ENCODE peak calls at places on chromosomes 11 and 22, in six cellular contexts. One of them, this sample, is unnamed. For H3K36me3, the result is how much of the 10 kb centered on the place peaks cover.

GRCh38 chr11:131025421-131026126 is 109.3 kb upstream of the SNX19 start:
- DNase-seq in OCI-LY7: no peak
- DNase-seq in A673: no peak
- DNase-seq in HCT116: no peak
- DNase-seq in H1: no peak
- DNase-seq in aorta: no peak
- DNase-seq in this sample: no peak

GRCh38 chr11:34232810-34233209 is 125.0 kb downstream of the ABTB2 start:
- DNase-seq in aorta: no peak
- DNase-seq in A673: no peak
- DNase-seq in H1: no peak
- DNase-seq in HCT116: no peak
- DNase-seq in OCI-LY7: no peak
- DNase-seq in this sample: no peak

GRCh38 chr11:129323896-129324522 is 51.6 kb upstream of the BARX2 start:
- DNase-seq in H1: peak
- DNase-seq in HCT116: no peak
- DNase-seq in OCI-LY7: no peak
- DNase-seq in A673: peak
- DNase-seq in aorta: no peak
- DNase-seq in this sample: peak

GRCh38 chr11:18144243-18144642 is 11.9 kb downstream of the MRGPRX3 start:
- DNase-seq in A673: no peak
- DNase-seq in H1: no peak
- DNase-seq in aorta: no peak
- DNase-seq in OCI-LY7: no peak
- DNase-seq in HCT116: no peak
- DNase-seq in this sample: no peak

GRCh38 chr11:57387284-57388030 is 3.0 kb downstream of the PRG2 start:
- DNase-seq in OCI-LY7: no peak
- DNase-seq in H1: no peak
- DNase-seq in HCT116: no peak
- DNase-seq in aorta: no peak
- DNase-seq in A673: peak
- DNase-seq in this sample: no peak

GRCh38 chr11:132962026-132962425 is 570.3 kb downstream of the OPCML start:
- DNase-seq in H1: no peak
- DNase-seq in A673: peak
- DNase-seq in OCI-LY7: no peak
- DNase-seq in aorta: no peak
- DNase-seq in HCT116: no peak
- DNase-seq in this sample: peak

GRCh38 chr22:48153726-48154125 is 1391.3 kb downstream of the TBC1D22A start:
- DNase-seq in A673: no peak
- DNase-seq in H1: no peak
- DNase-seq in OCI-LY7: no peak
- DNase-seq in aorta: peak
- DNase-seq in HCT116: no peak
- DNase-seq in this sample: no peak

GRCh38 chr22:22743128-22743760 is 98.8 kb downstream of the GGTLC2 start:
- DNase-seq in aorta: no peak
- DNase-seq in A673: no peak
- DNase-seq in H1: no peak
- DNase-seq in HCT116: no peak
- DNase-seq in OCI-LY7: no peak
- DNase-seq in this sample: no peak

GRCh38 chr11:20127671-20128527 is 32.4 kb downstream of the DBX1 start:
- DNase-seq in OCI-LY7: peak
- DNase-seq in aorta: peak
- DNase-seq in H1: peak
- DNase-seq in A673: peak
- DNase-seq in HCT116: peak
- DNase-seq in this sample: peak

GRCh38 chr11:85759915-85760314 is 51.0 kb downstream of the SYTL2 start:
- DNase-seq in OCI-LY7: no peak
- DNase-seq in H1: no peak
- DNase-seq in aorta: no peak
- DNase-seq in A673: no peak
- DNase-seq in HCT116: peak
- DNase-seq in this sample: no peak

GRCh38 chr11:132111781-132112380 is 741.5 kb downstream of the NTM start:
- DNase-seq in A673: no peak
- DNase-seq in aorta: no peak
- DNase-seq in H1: no peak
- DNase-seq in HCT116: no peak
- DNase-seq in OCI-LY7: no peak
- DNase-seq in this sample: no peak

GRCh38 chr22:50438305-50439275 is 36.2 kb downstream of the SBF1 start:
- DNase-seq in OCI-LY7: no peak
- DNase-seq in H1: no peak
- DNase-seq in A673: no peak
- DNase-seq in HCT116: no peak
- DNase-seq in aorta: no peak
- DNase-seq in this sample: no peak

GRCh38 chr11:128701086-128701485 is 7.2 kb downstream of the FLI1 start:
- DNase-seq in OCI-LY7: no peak
- DNase-seq in A673: peak
- DNase-seq in H1: no peak
- DNase-seq in HCT116: no peak
- DNase-seq in aorta: no peak
- DNase-seq in this sample: no peak

GRCh38 chr11:587978-588380 is 11.7 kb downstream of the PHRF1 start:
- DNase-seq in aorta: no peak
- DNase-seq in HCT116: no peak
- DNase-seq in A673: no peak
- DNase-seq in OCI-LY7: no peak
- DNase-seq in H1: no peak
- DNase-seq in this sample: no peak

GRCh38 chr22:44098966-44099530 is 74.9 kb downstream of the PARVB start:
- DNase-seq in H1: no peak
- DNase-seq in A673: no peak
- DNase-seq in OCI-LY7: no peak
- DNase-seq in aorta: peak
- DNase-seq in HCT116: no peak
- DNase-seq in this sample: no peak

GRCh38 chr11:100328626-100329340 is 358.3 kb upstream of the ARHGAP42 start:
- DNase-seq in H1: no peak
- DNase-seq in OCI-LY7: no peak
- DNase-seq in HCT116: no peak
- DNase-seq in A673: peak
- DNase-seq in aorta: no peak
- DNase-seq in this sample: no peak

GRCh38 chr11:95242202-95242989 is 11.4 kb upstream of the SESN3 start:
- DNase-seq in H1: no peak
- DNase-seq in HCT116: no peak
- DNase-seq in aorta: no peak
- DNase-seq in OCI-LY7: no peak
- DNase-seq in A673: no peak
- DNase-seq in this sample: no peak

GRCh38 chr22:39493759-39494158 is 8.3 kb upstream of the MIEF1 start:
- DNase-seq in aorta: no peak
- DNase-seq in A673: no peak
- DNase-seq in H1: no peak
- DNase-seq in OCI-LY7: no peak
- DNase-seq in HCT116: no peak
- DNase-seq in this sample: no peak

GRCh38 chr11:122168218-122168617 is 52.2 kb upstream of the BLID start:
- DNase-seq in H1: no peak
- DNase-seq in A673: no peak
- DNase-seq in HCT116: no peak
- DNase-seq in OCI-LY7: no peak
- DNase-seq in aorta: no peak
- DNase-seq in this sample: no peak

GRCh38 chr11:122172352-122173073 is 56.5 kb upstream of the BLID start:
- DNase-seq in A673: no peak
- DNase-seq in HCT116: no peak
- DNase-seq in aorta: no peak
- DNase-seq in H1: no peak
- DNase-seq in OCI-LY7: no peak
- DNase-seq in this sample: no peak

GRCh38 chr11:122173587-122173986 is 57.6 kb upstream of the BLID start:
- DNase-seq in HCT116: no peak
- DNase-seq in A673: no peak
- DNase-seq in H1: no peak
- DNase-seq in aorta: no peak
- DNase-seq in OCI-LY7: no peak
- DNase-seq in this sample: no peak

GRCh38 chr11:122173074-122173450 is 57.0 kb upstream of the BLID start:
- DNase-seq in aorta: no peak
- DNase-seq in OCI-LY7: no peak
- DNase-seq in HCT116: no peak
- DNase-seq in H1: no peak
- DNase-seq in A673: no peak
- DNase-seq in this sample: no peak

DNA sequence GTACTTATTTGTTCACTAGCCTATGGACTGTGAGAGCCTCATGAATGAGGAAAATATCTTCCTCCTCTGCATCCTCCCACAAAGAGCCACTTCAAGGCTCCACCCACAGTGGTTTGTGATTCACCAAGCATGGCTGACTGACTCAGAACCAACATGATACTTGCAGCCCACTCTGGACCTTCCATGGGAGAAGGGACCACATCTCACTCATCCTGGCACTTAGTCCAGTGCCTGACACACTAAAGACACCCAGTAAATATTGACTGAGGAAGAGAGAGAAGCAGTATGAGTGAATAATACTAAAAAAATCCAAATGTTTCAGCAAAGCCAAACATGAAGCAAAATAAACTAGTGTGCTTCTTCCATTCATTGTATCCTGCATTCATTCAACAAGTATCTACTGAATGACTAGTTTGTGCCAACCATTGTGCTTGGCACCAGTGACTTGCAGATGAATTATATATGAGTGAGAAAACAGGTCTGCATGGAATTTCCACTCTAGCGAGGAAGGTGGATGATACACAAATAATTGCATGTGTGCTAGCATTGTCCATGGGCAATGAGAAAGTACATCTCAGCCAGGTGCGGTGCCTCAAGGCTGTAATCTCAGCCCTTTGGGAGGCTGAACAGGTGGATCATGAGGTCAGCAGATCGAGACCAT is 54.9 kb upstream of the BLID start:
- DNase-seq in HCT116: peak
- DNase-seq in OCI-LY7: no peak
- DNase-seq in aorta: no peak
- DNase-seq in H1: no peak
- DNase-seq in A673: no peak
- DNase-seq in this sample: no peak
- H3K36me3 ChIP-seq in HCT116: under half
- H3K36me3 ChIP-seq in OCI-LY7: under half
- H3K36me3 ChIP-seq in aorta: under half
- H3K36me3 ChIP-seq in H1: under half
- H3K36me3 ChIP-seq in A673: under half
- H3K36me3 ChIP-seq in this sample: under half

GRCh38 chr11:77122576-77123212 is 5.4 kb upstream of the MYO7A start:
- DNase-seq in HCT116: no peak
- DNase-seq in A673: no peak
- DNase-seq in OCI-LY7: no peak
- DNase-seq in H1: no peak
- DNase-seq in aorta: no peak
- DNase-seq in this sample: no peak
- H3K36me3 ChIP-seq in HCT116: under half
- H3K36me3 ChIP-seq in A673: under half
- H3K36me3 ChIP-seq in OCI-LY7: under half
- H3K36me3 ChIP-seq in H1: under half
- H3K36me3 ChIP-seq in aorta: under half
- H3K36me3 ChIP-seq in this sample: under half

GRCh38 chr22:35315855-35316745 is 16.4 kb downstream of the TOM1 start:
- DNase-seq in H1: no peak
- DNase-seq in HCT116: no peak
- DNase-seq in OCI-LY7: no peak
- DNase-seq in aorta: peak
- DNase-seq in A673: no peak
- DNase-seq in this sample: no peak

GRCh38 chr22:35318346-35319215 is 18.9 kb downstream of the TOM1 start:
- DNase-seq in aorta: peak
- DNase-seq in H1: no peak
- DNase-seq in HCT116: no peak
- DNase-seq in A673: no peak
- DNase-seq in OCI-LY7: no peak
- DNase-seq in this sample: no peak

GRCh38 chr22:35315141-35315854 is 15.6 kb downstream of the TOM1 start:
- DNase-seq in OCI-LY7: no peak
- DNase-seq in aorta: peak
- DNase-seq in HCT116: no peak
- DNase-seq in A673: no peak
- DNase-seq in H1: no peak
- DNase-seq in this sample: no peak

GRCh38 chr22:35319244-35319985 is 19.7 kb downstream of the TOM1 start:
- DNase-seq in H1: no peak
- DNase-seq in A673: no peak
- DNase-seq in OCI-LY7: no peak
- DNase-seq in aorta: peak
- DNase-seq in HCT116: no peak
- DNase-seq in this sample: no peak

GRCh38 chr22:35317680-35318290 is 18.1 kb downstream of the TOM1 start:
- DNase-seq in HCT116: no peak
- DNase-seq in OCI-LY7: no peak
- DNase-seq in aorta: peak
- DNase-seq in A673: no peak
- DNase-seq in H1: no peak
- DNase-seq in this sample: no peak
- H3K36me3 ChIP-seq in HCT116: under half
- H3K36me3 ChIP-seq in OCI-LY7: under half
- H3K36me3 ChIP-seq in aorta: under half
- H3K36me3 ChIP-seq in A673: under half
- H3K36me3 ChIP-seq in H1: under half
- H3K36me3 ChIP-seq in this sample: under half

GRCh38 chr11:12715131-12715530 is 40.9 kb downstream of the TEAD1 start:
- DNase-seq in OCI-LY7: no peak
- DNase-seq in H1: peak
- DNase-seq in A673: no peak
- DNase-seq in aorta: no peak
- DNase-seq in HCT116: no peak
- DNase-seq in this sample: no peak

GRCh38 chr11:12719221-12719620 is 45.0 kb downstream of the TEAD1 start:
- DNase-seq in HCT116: no peak
- DNase-seq in aorta: no peak
- DNase-seq in H1: peak
- DNase-seq in A673: no peak
- DNase-seq in OCI-LY7: no peak
- DNase-seq in this sample: no peak

GRCh38 chr11:12715941-12716340 is 41.7 kb downstream of the TEAD1 start:
- DNase-seq in H1: no peak
- DNase-seq in aorta: no peak
- DNase-seq in A673: no peak
- DNase-seq in HCT116: no peak
- DNase-seq in OCI-LY7: no peak
- DNase-seq in this sample: no peak

GRCh38 chr11:12717851-12718291 is 43.6 kb downstream of the TEAD1 start:
- DNase-seq in OCI-LY7: peak
- DNase-seq in A673: no peak
- DNase-seq in H1: peak
- DNase-seq in HCT116: no peak
- DNase-seq in aorta: no peak
- DNase-seq in this sample: no peak

GRCh38 chr11:12716816-12717215 is 42.6 kb downstream of the TEAD1 start:
- DNase-seq in H1: no peak
- DNase-seq in A673: no peak
- DNase-seq in HCT116: no peak
- DNase-seq in aorta: no peak
- DNase-seq in OCI-LY7: no peak
- DNase-seq in this sample: no peak
- H3K36me3 ChIP-seq in H1: under half
- H3K36me3 ChIP-seq in A673: under half
- H3K36me3 ChIP-seq in HCT116: under half
- H3K36me3 ChIP-seq in aorta: under half
- H3K36me3 ChIP-seq in OCI-LY7: under half
- H3K36me3 ChIP-seq in this sample: under half

This sample was measured in testis.